ENCODE peak calls at places on chromosomes 7 and 10, in ten cellular contexts. One of them, this sample, is unnamed.

GRCh38 chr7:49768254-49768653 is 5.2 kb upstream of the VWC2 start:
- DNase-seq in ureter: no peak
- DNase-seq in SW480: no peak
- DNase-seq in skeletal muscle cell: no peak
- DNase-seq in stimulated activated CD4-positive, alpha-beta T cell treated with anti-CD3 and anti-CD28 coated beads, Interleukin-2, amount 100 ng/mL, for 24 hours: no peak
- DNase-seq in DMS 273 treated with DMSO at 0.1 percent for 48 hours: no peak
- DNase-seq in activated B cell treated with CpG ODN at 0.5 μM for 24 hours: no peak
- DNase-seq in NCI-H1092: no peak
- DNase-seq in MCF 10A: no peak
- DNase-seq in EH: no peak
- DNase-seq in this sample: no peak

GRCh38 chr10:118272090-118272775 is 69.9 kb downstream of the FAM204A start:
- DNase-seq in activated B cell treated with CpG ODN at 0.5 μM for 24 hours: no peak
- DNase-seq in skeletal muscle cell: peak
- DNase-seq in NCI-H1092: no peak
- DNase-seq in stimulated activated CD4-positive, alpha-beta T cell treated with anti-CD3 and anti-CD28 coated beads, Interleukin-2, amount 100 ng/mL, for 24 hours: no peak
- DNase-seq in SW480: no peak
- DNase-seq in MCF 10A: no peak
- DNase-seq in DMS 273 treated with DMSO at 0.1 percent for 48 hours: no peak
- DNase-seq in EH: peak
- DNase-seq in ureter: no peak
- DNase-seq in this sample: peak

GRCh38 chr10:131979821-131980270 is 1.9 kb downstream of the BNIP3 start:
- DNase-seq in ureter: no peak
- DNase-seq in skeletal muscle cell: no peak
- DNase-seq in EH: peak
- DNase-seq in activated B cell treated with CpG ODN at 0.5 μM for 24 hours: no peak
- DNase-seq in DMS 273 treated with DMSO at 0.1 percent for 48 hours: no peak
- DNase-seq in stimulated activated CD4-positive, alpha-beta T cell treated with anti-CD3 and anti-CD28 coated beads, Interleukin-2, amount 100 ng/mL, for 24 hours: no peak
- DNase-seq in MCF 10A: peak
- DNase-seq in NCI-H1092: no peak
- DNase-seq in SW480: peak
- DNase-seq in this sample: no peak

GRCh38 chr7:137508437-137509175 is 165.1 kb upstream of the PTN start:
- DNase-seq in stimulated activated CD4-positive, alpha-beta T cell treated with anti-CD3 and anti-CD28 coated beads, Interleukin-2, amount 100 ng/mL, for 24 hours: no peak
- DNase-seq in NCI-H1092: no peak
- DNase-seq in DMS 273 treated with DMSO at 0.1 percent for 48 hours: no peak
- DNase-seq in ureter: no peak
- DNase-seq in activated B cell treated with CpG ODN at 0.5 μM for 24 hours: no peak
- DNase-seq in MCF 10A: peak
- DNase-seq in SW480: no peak
- DNase-seq in EH: peak
- DNase-seq in skeletal muscle cell: peak
- DNase-seq in this sample: peak

GRCh38 chr10:118594392-118595063 is 920 bp downstream of the PRLHR start:
- DNase-seq in SW480: no peak
- DNase-seq in MCF 10A: no peak
- DNase-seq in ureter: peak
- DNase-seq in stimulated activated CD4-positive, alpha-beta T cell treated with anti-CD3 and anti-CD28 coated beads, Interleukin-2, amount 100 ng/mL, for 24 hours: peak
- DNase-seq in skeletal muscle cell: no peak
- DNase-seq in NCI-H1092: peak
- DNase-seq in activated B cell treated with CpG ODN at 0.5 μM for 24 hours: no peak
- DNase-seq in EH: peak
- DNase-seq in DMS 273 treated with DMSO at 0.1 percent for 48 hours: no peak
- DNase-seq in this sample: no peak

GRCh38 chr10:81784111-81784597 is 90.8 kb upstream of the NRG3 start:
- DNase-seq in SW480: no peak
- DNase-seq in ureter: no peak
- DNase-seq in stimulated activated CD4-positive, alpha-beta T cell treated with anti-CD3 and anti-CD28 coated beads, Interleukin-2, amount 100 ng/mL, for 24 hours: no peak
- DNase-seq in activated B cell treated with CpG ODN at 0.5 μM for 24 hours: no peak
- DNase-seq in EH: no peak
- DNase-seq in skeletal muscle cell: no peak
- DNase-seq in DMS 273 treated with DMSO at 0.1 percent for 48 hours: no peak
- DNase-seq in NCI-H1092: no peak
- DNase-seq in MCF 10A: no peak
- DNase-seq in this sample: no peak

GRCh38 chr7:45662018-45662417 is 87.8 kb downstream of the ADCY1 start:
- DNase-seq in MCF 10A: no peak
- DNase-seq in EH: no peak
- DNase-seq in NCI-H1092: no peak
- DNase-seq in activated B cell treated with CpG ODN at 0.5 μM for 24 hours: no peak
- DNase-seq in SW480: no peak
- DNase-seq in skeletal muscle cell: no peak
- DNase-seq in DMS 273 treated with DMSO at 0.1 percent for 48 hours: no peak
- DNase-seq in stimulated activated CD4-positive, alpha-beta T cell treated with anti-CD3 and anti-CD28 coated beads, Interleukin-2, amount 100 ng/mL, for 24 hours: peak
- DNase-seq in ureter: no peak
- DNase-seq in this sample: no peak

GRCh38 chr10:113273877-113274829 is 278.7 kb upstream of the HABP2 start:
- DNase-seq in activated B cell treated with CpG ODN at 0.5 μM for 24 hours: no peak
- DNase-seq in NCI-H1092: no peak
- DNase-seq in skeletal muscle cell: no peak
- DNase-seq in SW480: no peak
- DNase-seq in DMS 273 treated with DMSO at 0.1 percent for 48 hours: peak
- DNase-seq in EH: peak
- DNase-seq in MCF 10A: no peak
- DNase-seq in stimulated activated CD4-positive, alpha-beta T cell treated with anti-CD3 and anti-CD28 coated beads, Interleukin-2, amount 100 ng/mL, for 24 hours: no peak
- DNase-seq in ureter: no peak
- DNase-seq in this sample: peak

GRCh38 chr7:114402866-114403635 is 11.6 kb upstream of the FOXP2 start:
- DNase-seq in MCF 10A: no peak
- DNase-seq in stimulated activated CD4-positive, alpha-beta T cell treated with anti-CD3 and anti-CD28 coated beads, Interleukin-2, amount 100 ng/mL, for 24 hours: no peak
- DNase-seq in DMS 273 treated with DMSO at 0.1 percent for 48 hours: no peak
- DNase-seq in EH: no peak
- DNase-seq in SW480: no peak
- DNase-seq in ureter: no peak
- DNase-seq in NCI-H1092: no peak
- DNase-seq in skeletal muscle cell: no peak
- DNase-seq in activated B cell treated with CpG ODN at 0.5 μM for 24 hours: no peak
- DNase-seq in this sample: no peak

GRCh38 chr10:70537398-70538194 is 59.0 kb downstream of the PALD1 start:
- DNase-seq in stimulated activated CD4-positive, alpha-beta T cell treated with anti-CD3 and anti-CD28 coated beads, Interleukin-2, amount 100 ng/mL, for 24 hours: no peak
- DNase-seq in SW480: no peak
- DNase-seq in MCF 10A: peak
- DNase-seq in EH: no peak
- DNase-seq in DMS 273 treated with DMSO at 0.1 percent for 48 hours: no peak
- DNase-seq in activated B cell treated with CpG ODN at 0.5 μM for 24 hours: no peak
- DNase-seq in skeletal muscle cell: no peak
- DNase-seq in ureter: no peak
- DNase-seq in NCI-H1092: no peak
- DNase-seq in this sample: no peak

GRCh38 chr7:139914861-139915300 is 85.8 kb downstream of the TBXAS1 start:
- DNase-seq in skeletal muscle cell: no peak
- DNase-seq in stimulated activated CD4-positive, alpha-beta T cell treated with anti-CD3 and anti-CD28 coated beads, Interleukin-2, amount 100 ng/mL, for 24 hours: no peak
- DNase-seq in activated B cell treated with CpG ODN at 0.5 μM for 24 hours: no peak
- DNase-seq in EH: peak
- DNase-seq in NCI-H1092: no peak
- DNase-seq in ureter: no peak
- DNase-seq in MCF 10A: no peak
- DNase-seq in SW480: no peak
- DNase-seq in DMS 273 treated with DMSO at 0.1 percent for 48 hours: no peak
- DNase-seq in this sample: no peak

GRCh38 chr7:92843034-92843760 is 6.8 kb upstream of the CDK6 start:
- DNase-seq in stimulated activated CD4-positive, alpha-beta T cell treated with anti-CD3 and anti-CD28 coated beads, Interleukin-2, amount 100 ng/mL, for 24 hours: no peak
- DNase-seq in MCF 10A: no peak
- DNase-seq in NCI-H1092: no peak
- DNase-seq in DMS 273 treated with DMSO at 0.1 percent for 48 hours: no peak
- DNase-seq in SW480: no peak
- DNase-seq in skeletal muscle cell: no peak
- DNase-seq in activated B cell treated with CpG ODN at 0.5 μM for 24 hours: no peak
- DNase-seq in ureter: no peak
- DNase-seq in EH: peak
- DNase-seq in this sample: no peak

GRCh38 chr7:48097511-48098231 is 8.6 kb downstream of the UPP1 start:
- DNase-seq in MCF 10A: no peak
- DNase-seq in NCI-H1092: no peak
- DNase-seq in EH: peak
- DNase-seq in ureter: no peak
- DNase-seq in skeletal muscle cell: no peak
- DNase-seq in DMS 273 treated with DMSO at 0.1 percent for 48 hours: no peak
- DNase-seq in activated B cell treated with CpG ODN at 0.5 μM for 24 hours: no peak
- DNase-seq in stimulated activated CD4-positive, alpha-beta T cell treated with anti-CD3 and anti-CD28 coated beads, Interleukin-2, amount 100 ng/mL, for 24 hours: no peak
- DNase-seq in SW480: no peak
- DNase-seq in this sample: no peak

GRCh38 chr7:142668495-142668894 is 80.8 kb upstream of the PRSS1 start:
- DNase-seq in NCI-H1092: no peak
- DNase-seq in DMS 273 treated with DMSO at 0.1 percent for 48 hours: no peak
- DNase-seq in stimulated activated CD4-positive, alpha-beta T cell treated with anti-CD3 and anti-CD28 coated beads, Interleukin-2, amount 100 ng/mL, for 24 hours: no peak
- DNase-seq in SW480: no peak
- DNase-seq in ureter: no peak
- DNase-seq in MCF 10A: no peak
- DNase-seq in EH: no peak
- DNase-seq in activated B cell treated with CpG ODN at 0.5 μM for 24 hours: no peak
- DNase-seq in skeletal muscle cell: no peak
- DNase-seq in this sample: no peak

GRCh38 chr10:128475686-128476410 is 349.6 kb upstream of the MKI67 start:
- DNase-seq in EH: no peak
- DNase-seq in ureter: no peak
- DNase-seq in stimulated activated CD4-positive, alpha-beta T cell treated with anti-CD3 and anti-CD28 coated beads, Interleukin-2, amount 100 ng/mL, for 24 hours: no peak
- DNase-seq in skeletal muscle cell: no peak
- DNase-seq in DMS 273 treated with DMSO at 0.1 percent for 48 hours: no peak
- DNase-seq in MCF 10A: no peak
- DNase-seq in NCI-H1092: no peak
- DNase-seq in SW480: no peak
- DNase-seq in activated B cell treated with CpG ODN at 0.5 μM for 24 hours: no peak
- DNase-seq in this sample: no peak